ENCODE peak calls at places on chromosome 13, in four cellular contexts. U is H1, I is GM12878, F is HepG2. V is an unnamed sample.
A peak's percentile ranks its signal among the peaks of the same experiment; 100 is the strongest.

GRCh38 chr13:79830945-79831344 is 350.0 kb downstream of the NDFIP2 start:
- DNase-seq in U (no peak), I (no peak), F (no peak), V (no peak)

GRCh38 chr13:57286511-57287098 is 119.6 kb downstream of the PRR20E start:
- DNase-seq in U (no peak), I (no peak), F (no peak), V (no peak)

GRCh38 chr13:32878172-32878571 is 138.1 kb upstream of the KL start:
- DNase-seq in U (no peak), I (no peak), F (no peak), V (no peak)

GRCh38 chr13:43572601-43573360 is 214.0 kb downstream of the ENOX1 start:
- DNase-seq in U (no peak), I (no peak), F (no peak), V (no peak)

GRCh38 chr13:20090349-20090748 is 70.5 kb downstream of the GJA3 start:
- DNase-seq in U (no peak), I (no peak), F (no peak), V (no peak)

GRCh38 chr13:21402586-21403307 is 56.4 kb downstream of the ZDHHC20 start:
- DNase-seq in U (no peak), I (no peak), F (peak; percentile 67), V (no peak)

GRCh38 chr13:43953370-43953769 is 73.7 kb downstream of the LACC1 start:
- DNase-seq in U (no peak), I (no peak), F (no peak), V (no peak)

GRCh38 chr13:99859178-99860177 is 112.1 kb downstream of the ZIC5 start:
- DNase-seq in U (no peak), I (peak; percentile 41), F (no peak), V (no peak)

GRCh38 chr13:63481334-63481733 is 2065.7 kb upstream of the PCDH20 start:
- DNase-seq in U (no peak), I (no peak), F (no peak), V (no peak)

GRCh38 chr13:21567714-21568113 is 36.3 kb downstream of the MICU2 start:
- DNase-seq in U (no peak), I (no peak), F (no peak), V (no peak)

GRCh38 chr13:41554626-41555386 is 97.5 kb downstream of the RGCC start:
- DNase-seq in U (no peak), I (peak; percentile 48), F (no peak), V (no peak)

GRCh38 chr13:34161829-34162544 is 344.0 kb downstream of the RFC3 start:
- DNase-seq in U (no peak), I (no peak), F (peak; percentile 25), V (no peak)

GRCh38 chr13:29522044-29522685 is 73.3 kb downstream of the SLC7A1 start:
- DNase-seq in U (no peak), I (no peak), F (no peak), V (no peak)

GRCh38 chr13:26568132-26568815 is 10.8 kb downstream of the WASF3 start:
- DNase-seq in U (no peak), I (no peak), F (no peak), V (no peak)

GRCh38 chr13:101970339-101970738 is 431.5 kb downstream of the FGF14 start:
- DNase-seq in U (no peak), I (no peak), F (no peak), V (peak; percentile 27)

GRCh38 chr13:31699650-31700049 is 39.7 kb upstream of the RXFP2 start:
- DNase-seq in U (no peak), I (no peak), F (no peak), V (peak; percentile 35)

GRCh38 chr13:43167058-43167457 is 143.7 kb downstream of the DNAJC15 start:
- DNase-seq in U (no peak), I (no peak), F (no peak), V (no peak)

GRCh38 chr13:110942248-110942981 is 27.5 kb upstream of the ANKRD10 start:
- DNase-seq in U (no peak), I (peak; percentile 64), F (no peak), V (no peak)

GRCh38 chr13:43232866-43233265 is 209.5 kb downstream of the DNAJC15 start:
- DNase-seq in U (no peak), I (no peak), F (no peak), V (no peak)

GRCh38 chr13:43263047-43263446 is 239.7 kb downstream of the DNAJC15 start:
- DNase-seq in U (no peak), I (no peak), F (no peak), V (no peak)

GRCh38 chr13:80050252-80050651 is 290.7 kb downstream of the SPRY2 start:
- DNase-seq in U (no peak), I (no peak), F (no peak), V (no peak)

GRCh38 chr13:69580255-69580654 is 527.4 kb upstream of the ATXN8OS start:
- DNase-seq in U (no peak), I (no peak), F (no peak), V (peak; percentile 6)

GRCh38 chr13:63377986-63378385 is 1962.3 kb upstream of the PCDH20 start:
- DNase-seq in U (no peak), I (no peak), F (no peak), V (no peak)

GRCh38 chr13:23292596-23292995 is 111.8 kb downstream of the SGCG start:
- DNase-seq in U (no peak), I (no peak), F (no peak), V (no peak)

GRCh38 chr13:38664920-38665319 is 22.0 kb upstream of the FREM2 start:
- DNase-seq in U (no peak), I (no peak), F (no peak), V (no peak)

GRCh38 chr13:102131246-102131645 is 270.6 kb downstream of the FGF14 start:
- DNase-seq in U (no peak), I (no peak), F (no peak), V (peak; percentile 16)

GRCh38 chr13:23175920-23176319 is 4.9 kb upstream of the SGCG start:
- DNase-seq in U (no peak), I (no peak), F (no peak), V (no peak)

GRCh38 chr13:27583645-27584044 is 36.7 kb downstream of the LNX2 start:
- DNase-seq in U (no peak), I (no peak), F (peak; percentile 7), V (no peak)

GRCh38 chr13:26710166-26710565 is 50.4 kb downstream of the GPR12 start:
- DNase-seq in U (no peak), I (no peak), F (no peak), V (no peak)

GRCh38 chr13:30676672-30677071 is 58.7 kb upstream of the ALOX5AP start:
- DNase-seq in U (no peak), I (no peak), F (peak; percentile 26), V (no peak)

GRCh38 chr13:53921473-53921872 is 892.9 kb downstream of the OLFM4 start:
- DNase-seq in U (no peak), I (no peak), F (no peak), V (no peak)

GRCh38 chr13:80979035-80979641 is 638.2 kb upstream of the SPRY2 start:
- DNase-seq in U (peak; percentile 15), I (peak; percentile 11), F (peak; percentile 57), V (peak; percentile 57)

GRCh38 chr13:41499452-41499851 is 42.1 kb downstream of the RGCC start:
- DNase-seq in U (no peak), I (no peak), F (no peak), V (no peak)

GRCh38 chr13:24124789-24125476 is 35.6 kb upstream of the SPATA13 start:
- DNase-seq in U (no peak), I (peak; percentile 43), F (no peak), V (no peak)

GRCh38 chr13:42728507-42729180 is 52.7 kb upstream of the FAM216B start:
- DNase-seq in U (no peak), I (no peak), F (no peak), V (no peak)

GRCh38 chr13:109963384-109963783 is 177.0 kb upstream of the IRS2 start:
- DNase-seq in U (no peak), I (no peak), F (no peak), V (no peak)

GRCh38 chr13:62643799-62644484 is 1228.3 kb upstream of the PCDH20 start:
- DNase-seq in U (no peak), I (peak; percentile 15), F (no peak), V (no peak)

GRCh38 chr13:45372189-45373115 is 31.5 kb upstream of the TPT1 start:
- DNase-seq in U (no peak), I (no peak), F (no peak), V (no peak)

GRCh38 chr13:45373116-45373606 is 32.2 kb upstream of the TPT1 start:
- DNase-seq in U (no peak), I (no peak), F (no peak), V (no peak)

GRCh38 chr13:45368571-45368970 is 27.6 kb upstream of the TPT1 start:
- DNase-seq in U (no peak), I (no peak), F (no peak), V (no peak)

GRCh38 chr13:45369116-45369515 is 28.1 kb upstream of the TPT1 start:
- DNase-seq in U (no peak), I (no peak), F (no peak), V (no peak)

GRCh38 chr13:45370922-45371406 is 30.0 kb upstream of the TPT1 start:
- DNase-seq in U (peak; percentile 72), I (no peak), F (no peak), V (peak; percentile 68)
- H3K4me3 ChIP-seq in U (no peak overlapping the region), I (no peak overlapping the region), F (no peak overlapping the region), V (no peak overlapping the region)

GRCh38 chr13:97892717-97893116 is 60.8 kb upstream of the IPO5 start:
- DNase-seq in U (no peak), I (no peak), F (no peak), V (no peak)
- TF ChIP-seq SUZ12 in U (no peak), I (no peak), F (no peak), V (no peak)

GRCh38 chr13:40389081-40389641 is 277.3 kb downstream of the FOXO1 start:
- DNase-seq in U (no peak), I (peak; percentile 4), F (no peak), V (no peak)
- H3K4me3 ChIP-seq in U (no peak overlapping the region), I (peak overlapping the region; percentile 55), F (peak overlapping the region; percentile 62), V (no peak overlapping the region)

DNA sequence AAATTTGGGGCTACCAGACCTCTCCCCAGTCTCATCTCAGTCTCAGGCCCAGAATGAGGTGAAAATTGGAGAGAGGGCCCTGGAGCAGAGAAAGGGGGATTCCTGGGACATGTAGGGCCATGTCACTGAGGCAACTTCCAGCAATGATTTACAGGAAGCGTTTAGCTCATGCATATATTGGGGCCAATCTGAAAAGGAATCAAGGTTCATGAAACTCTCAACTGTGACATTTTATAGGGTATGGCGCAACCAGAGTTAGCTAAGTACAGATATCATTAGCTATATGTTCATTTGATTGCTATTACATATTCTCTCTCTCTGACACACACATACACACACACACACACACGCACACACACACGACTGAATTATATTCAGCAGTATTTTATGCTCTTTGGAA is 86.3 kb downstream of the RNASEH2B start:
- DNase-seq in U (no peak), I (no peak), F (no peak), V (no peak)
- TF ChIP-seq SUZ12 in U (no peak), I (no peak), F (no peak), V (no peak)

GRCh38 chr13:113448545-113448884 is 4.8 kb downstream of the ADPRHL1 start:
- DNase-seq in U (no peak), I (no peak), F (peak; percentile 29), V (no peak)
- H3K4me3 ChIP-seq in U (no peak overlapping the region), I (peak overlapping the region; percentile 16), F (peak overlapping the region; percentile 77), V (no peak overlapping the region)